ENCODE peak calls at places on chromosomes 16 and 17, in eight cellular contexts. One of them, this sample, is unnamed.

GRCh38 chr16:19143241-19143640 is 24.8 kb upstream of the SYT17 start:
- DNase-seq in H1: no peak
- DNase-seq in breast epithelium: no peak
- DNase-seq in SK-N-SH: peak
- DNase-seq in Panc1: no peak
- DNase-seq in GM23338: no peak
- DNase-seq in stomach: no peak
- DNase-seq in HCT116: no peak
- DNase-seq in this sample: no peak

GRCh38 chr17:43536236-43537088 is 9.7 kb downstream of the ETV4 start:
- DNase-seq in stomach: no peak
- DNase-seq in Panc1: no peak
- DNase-seq in SK-N-SH: no peak
- DNase-seq in HCT116: no peak
- DNase-seq in breast epithelium: no peak
- DNase-seq in GM23338: peak
- DNase-seq in H1: no peak
- DNase-seq in this sample: no peak

GRCh38 chr16:31700200-31700529 is 172.5 kb downstream of the AHSP start:
- DNase-seq in H1: peak
- DNase-seq in stomach: no peak
- DNase-seq in GM23338: no peak
- DNase-seq in SK-N-SH: peak
- DNase-seq in Panc1: no peak
- DNase-seq in breast epithelium: no peak
- DNase-seq in HCT116: peak
- DNase-seq in this sample: no peak

GRCh38 chr17:79544142-79544914 is 66.5 kb downstream of the RBFOX3 start:
- DNase-seq in GM23338: no peak
- DNase-seq in HCT116: no peak
- DNase-seq in SK-N-SH: peak
- DNase-seq in breast epithelium: no peak
- DNase-seq in H1: no peak
- DNase-seq in Panc1: no peak
- DNase-seq in stomach: no peak
- DNase-seq in this sample: no peak

GRCh38 chr16:30076276-30076791 is 540 bp downstream of the PPP4C start:
- DNase-seq in GM23338: no peak
- DNase-seq in Panc1: no peak
- DNase-seq in H1: no peak
- DNase-seq in SK-N-SH: no peak
- DNase-seq in HCT116: no peak
- DNase-seq in stomach: no peak
- DNase-seq in breast epithelium: no peak
- DNase-seq in this sample: no peak

GRCh38 chr16:88505405-88506082 is 52.5 kb downstream of the ZFPM1 start:
- DNase-seq in SK-N-SH: peak
- DNase-seq in Panc1: no peak
- DNase-seq in HCT116: peak
- DNase-seq in GM23338: peak
- DNase-seq in breast epithelium: no peak
- DNase-seq in H1: no peak
- DNase-seq in stomach: peak
- DNase-seq in this sample: no peak

GRCh38 chr17:39132192-39132600 is 19.2 kb downstream of the PLXDC1 start:
- DNase-seq in GM23338: peak
- DNase-seq in breast epithelium: no peak
- DNase-seq in H1: no peak
- DNase-seq in SK-N-SH: no peak
- DNase-seq in stomach: no peak
- DNase-seq in Panc1: no peak
- DNase-seq in HCT116: no peak
- DNase-seq in this sample: no peak

GRCh38 chr17:19646788-19647696 is 1.5 kb upstream of the ALDH3A2 start:
- DNase-seq in Panc1: no peak
- DNase-seq in GM23338: peak
- DNase-seq in SK-N-SH: no peak
- DNase-seq in breast epithelium: no peak
- DNase-seq in H1: no peak
- DNase-seq in stomach: no peak
- DNase-seq in HCT116: peak
- DNase-seq in this sample: no peak

GRCh38 chr17:15213381-15214087 is 51.6 kb downstream of the PMP22 start:
- DNase-seq in stomach: no peak
- DNase-seq in breast epithelium: no peak
- DNase-seq in GM23338: peak
- DNase-seq in H1: no peak
- DNase-seq in Panc1: no peak
- DNase-seq in SK-N-SH: peak
- DNase-seq in HCT116: no peak
- DNase-seq in this sample: no peak

GRCh38 chr17:5592382-5592781 is 8.1 kb upstream of the NLRP1 start:
- DNase-seq in breast epithelium: no peak
- DNase-seq in Panc1: no peak
- DNase-seq in stomach: no peak
- DNase-seq in GM23338: peak
- DNase-seq in H1: no peak
- DNase-seq in HCT116: peak
- DNase-seq in SK-N-SH: peak
- DNase-seq in this sample: no peak

GRCh38 chr17:10547351-10547750 is 2.1 kb downstream of the MYH2 start:
- DNase-seq in SK-N-SH: no peak
- DNase-seq in breast epithelium: no peak
- DNase-seq in Panc1: peak
- DNase-seq in stomach: no peak
- DNase-seq in HCT116: no peak
- DNase-seq in GM23338: no peak
- DNase-seq in H1: no peak
- DNase-seq in this sample: no peak

GRCh38 chr16:75482434-75483205 is 12.6 kb downstream of the CHST6 start:
- DNase-seq in Panc1: no peak
- DNase-seq in breast epithelium: no peak
- DNase-seq in GM23338: no peak
- DNase-seq in SK-N-SH: no peak
- DNase-seq in HCT116: no peak
- DNase-seq in stomach: no peak
- DNase-seq in H1: no peak
- DNase-seq in this sample: no peak

DNA sequence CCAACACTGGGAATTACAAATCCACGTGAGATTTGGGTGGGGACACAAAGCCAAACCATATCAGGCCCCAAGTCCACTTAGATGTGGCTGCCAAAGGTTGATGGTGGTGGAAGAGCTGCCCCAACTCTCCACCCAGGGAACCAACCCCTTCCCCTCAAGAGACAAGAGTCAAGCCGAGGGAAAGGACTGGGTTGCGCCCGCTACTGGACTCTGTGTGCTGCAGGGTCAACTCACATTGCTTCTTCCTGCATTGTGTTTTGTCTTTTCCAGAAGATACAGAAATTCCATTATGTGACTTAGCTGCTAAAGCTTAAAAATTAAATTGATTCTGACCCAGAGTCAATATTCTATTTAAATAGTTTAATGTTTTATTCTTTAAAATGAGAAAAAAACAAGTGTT is 58.5 kb downstream of the ADAMTS18 start:
- DNase-seq in GM23338: peak
- DNase-seq in SK-N-SH: no peak
- DNase-seq in Panc1: no peak
- DNase-seq in HCT116: no peak
- DNase-seq in stomach: no peak
- DNase-seq in breast epithelium: no peak
- DNase-seq in H1: no peak
- DNase-seq in this sample: no peak
- TF ChIP-seq CTCF in GM23338: peak
- TF ChIP-seq CTCF in SK-N-SH: peak
- TF ChIP-seq CTCF in Panc1: peak
- TF ChIP-seq CTCF in HCT116: peak
- TF ChIP-seq CTCF in stomach: no peak
- TF ChIP-seq CTCF in breast epithelium: no peak
- TF ChIP-seq CTCF in H1: peak
- TF ChIP-seq CTCF in this sample: no peak

DNA sequence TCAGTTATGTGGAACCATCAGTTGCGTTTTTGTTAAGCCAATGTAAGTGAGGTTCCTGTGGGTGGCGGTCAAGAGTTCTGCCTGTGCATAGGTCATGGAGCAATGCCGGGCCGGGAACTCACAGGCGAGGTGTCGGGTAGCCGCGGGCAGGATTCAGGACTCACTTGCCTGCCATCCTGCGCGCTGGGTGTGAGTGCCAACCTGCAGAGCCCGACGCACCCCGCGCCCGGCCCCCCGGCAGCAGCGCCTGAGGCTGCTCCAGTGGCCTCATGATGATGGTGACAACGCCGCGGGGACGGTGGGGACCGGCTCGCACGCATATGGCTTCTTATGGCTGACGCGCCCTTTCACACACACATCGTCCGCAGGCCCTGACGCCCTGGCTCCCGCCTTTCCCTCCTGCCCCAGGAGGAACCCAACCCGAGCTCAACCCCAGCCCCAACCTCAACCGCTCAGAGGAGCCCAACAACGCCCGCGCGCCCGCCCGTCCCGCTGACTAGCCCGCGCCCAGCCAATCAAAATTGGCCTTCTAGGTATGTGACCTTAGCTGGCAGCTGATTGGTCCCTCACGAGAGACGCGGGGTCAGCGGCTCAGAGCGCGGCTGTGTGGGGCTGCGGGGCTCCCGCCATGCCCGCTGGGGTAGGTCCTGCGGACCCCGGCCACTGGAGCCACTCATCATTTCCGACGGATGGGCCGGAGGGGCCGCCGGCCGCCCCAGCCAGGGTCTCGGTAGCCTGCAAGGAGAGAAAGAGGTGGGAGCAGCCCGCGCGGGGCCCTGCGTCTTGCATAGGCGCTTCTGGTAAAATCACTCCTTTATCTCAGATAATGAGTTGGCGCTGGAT is at the start of gene C16orf95:
- DNase-seq in SK-N-SH: peak
- DNase-seq in HCT116: peak
- DNase-seq in stomach: peak
- DNase-seq in Panc1: peak
- DNase-seq in GM23338: peak
- DNase-seq in H1: peak
- DNase-seq in breast epithelium: peak
- DNase-seq in this sample: no peak
- TF ChIP-seq POLR2AphosphoS5 in SK-N-SH: peak
- TF ChIP-seq POLR2AphosphoS5 in HCT116: peak
- TF ChIP-seq POLR2AphosphoS5 in stomach: peak
- TF ChIP-seq POLR2AphosphoS5 in Panc1: peak
- TF ChIP-seq POLR2AphosphoS5 in GM23338: peak
- TF ChIP-seq POLR2AphosphoS5 in H1: no peak
- TF ChIP-seq POLR2AphosphoS5 in breast epithelium: peak
- TF ChIP-seq POLR2AphosphoS5 in this sample: peak

GRCh38 chr17:73380439-73381106 is 68.8 kb upstream of the CDC42EP4 start:
- DNase-seq in Panc1: no peak
- DNase-seq in H1: no peak
- DNase-seq in stomach: no peak
- DNase-seq in SK-N-SH: no peak
- DNase-seq in GM23338: no peak
- DNase-seq in HCT116: no peak
- DNase-seq in breast epithelium: no peak
- DNase-seq in this sample: no peak
- TF ChIP-seq CTCF in Panc1: no peak
- TF ChIP-seq CTCF in H1: no peak
- TF ChIP-seq CTCF in stomach: no peak
- TF ChIP-seq CTCF in SK-N-SH: no peak
- TF ChIP-seq CTCF in GM23338: no peak
- TF ChIP-seq CTCF in HCT116: no peak
- TF ChIP-seq CTCF in breast epithelium: no peak
- TF ChIP-seq CTCF in this sample: no peak

GRCh38 chr16:64159986-64160385 is 961.9 kb downstream of the CDH11 start:
- DNase-seq in H1: no peak
- DNase-seq in GM23338: no peak
- DNase-seq in stomach: no peak
- DNase-seq in Panc1: no peak
- DNase-seq in breast epithelium: no peak
- DNase-seq in HCT116: no peak
- DNase-seq in SK-N-SH: no peak
- DNase-seq in this sample: no peak

GRCh38 chr16:64153718-64154117 is 968.1 kb downstream of the CDH11 start:
- DNase-seq in HCT116: no peak
- DNase-seq in GM23338: no peak
- DNase-seq in SK-N-SH: no peak
- DNase-seq in stomach: no peak
- DNase-seq in breast epithelium: no peak
- DNase-seq in Panc1: no peak
- DNase-seq in H1: no peak
- DNase-seq in this sample: no peak

GRCh38 chr16:64162613-64163375 is 959.1 kb downstream of the CDH11 start:
- DNase-seq in stomach: no peak
- DNase-seq in Panc1: no peak
- DNase-seq in HCT116: no peak
- DNase-seq in SK-N-SH: no peak
- DNase-seq in breast epithelium: no peak
- DNase-seq in GM23338: no peak
- DNase-seq in H1: no peak
- DNase-seq in this sample: no peak

GRCh38 chr16:64158941-64159588 is 962.8 kb downstream of the CDH11 start:
- DNase-seq in breast epithelium: no peak
- DNase-seq in stomach: no peak
- DNase-seq in SK-N-SH: no peak
- DNase-seq in GM23338: no peak
- DNase-seq in Panc1: no peak
- DNase-seq in HCT116: no peak
- DNase-seq in H1: no peak
- DNase-seq in this sample: no peak
- TF ChIP-seq POLR2AphosphoS5 in breast epithelium: no peak
- TF ChIP-seq POLR2AphosphoS5 in stomach: no peak
- TF ChIP-seq POLR2AphosphoS5 in SK-N-SH: no peak
- TF ChIP-seq POLR2AphosphoS5 in GM23338: no peak
- TF ChIP-seq POLR2AphosphoS5 in Panc1: no peak
- TF ChIP-seq POLR2AphosphoS5 in HCT116: no peak
- TF ChIP-seq POLR2AphosphoS5 in H1: no peak
- TF ChIP-seq POLR2AphosphoS5 in this sample: no peak

DNA sequence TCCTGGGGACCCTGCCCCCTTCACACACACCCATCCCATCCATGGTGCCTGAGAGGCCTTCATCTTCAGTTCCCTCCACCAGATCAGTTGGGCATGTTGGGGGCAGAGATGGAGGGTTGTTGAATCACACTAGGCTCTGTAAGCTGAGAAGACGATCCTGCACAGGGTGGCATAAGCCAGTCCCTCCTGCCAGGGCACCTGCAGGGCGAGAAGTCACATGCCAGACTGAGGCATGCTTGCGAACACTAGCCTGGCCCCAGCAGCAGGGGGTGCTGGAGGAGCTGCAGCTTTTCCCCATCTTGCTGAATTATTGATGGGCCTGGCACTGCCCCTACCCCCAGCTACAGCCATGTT is 6.1 kb upstream of the TBX2 start:
- DNase-seq in SK-N-SH: peak
- DNase-seq in stomach: no peak
- DNase-seq in Panc1: no peak
- DNase-seq in HCT116: no peak
- DNase-seq in H1: no peak
- DNase-seq in breast epithelium: no peak
- DNase-seq in GM23338: no peak
- DNase-seq in this sample: no peak
- TF ChIP-seq CTCF in SK-N-SH: peak
- TF ChIP-seq CTCF in stomach: no peak
- TF ChIP-seq CTCF in Panc1: peak
- TF ChIP-seq CTCF in HCT116: peak
- TF ChIP-seq CTCF in H1: peak
- TF ChIP-seq CTCF in breast epithelium: no peak
- TF ChIP-seq CTCF in GM23338: peak
- TF ChIP-seq CTCF in this sample: no peak

GRCh38 chr17:7021993-7022778 is 664 bp upstream of the BCL6B start:
- DNase-seq in breast epithelium: peak
- DNase-seq in HCT116: no peak
- DNase-seq in GM23338: peak
- DNase-seq in SK-N-SH: peak
- DNase-seq in H1: no peak
- DNase-seq in Panc1: no peak
- DNase-seq in stomach: peak
- DNase-seq in this sample: no peak
- TF ChIP-seq POLR2AphosphoS5 in breast epithelium: peak
- TF ChIP-seq POLR2AphosphoS5 in HCT116: no peak
- TF ChIP-seq POLR2AphosphoS5 in GM23338: no peak
- TF ChIP-seq POLR2AphosphoS5 in SK-N-SH: no peak
- TF ChIP-seq POLR2AphosphoS5 in H1: peak
- TF ChIP-seq POLR2AphosphoS5 in Panc1: no peak
- TF ChIP-seq POLR2AphosphoS5 in stomach: no peak
- TF ChIP-seq POLR2AphosphoS5 in this sample: peak